ENCODE peak calls at places on chromosomes 4 and X, in four cellular contexts. One of them, this sample, is unnamed.

GRCh38 chr4:156734965-156735895 is 236.4 kb downstream of the PDGFC start:
- DNase-seq in sigmoid colon: no peak
- DNase-seq in astrocyte: peak; percentile 61
- DNase-seq in endothelial cell: no peak
- DNase-seq in this sample: no peak

GRCh38 chr4:148831945-148832344 is 389.7 kb upstream of the NR3C2 start:
- DNase-seq in sigmoid colon: no peak
- DNase-seq in astrocyte: peak; percentile 90
- DNase-seq in endothelial cell: no peak
- DNase-seq in this sample: no peak

GRCh38 chr4:168612435-168613139 is 115.7 kb downstream of the PALLD start:
- DNase-seq in sigmoid colon: no peak
- DNase-seq in astrocyte: peak; percentile 68
- DNase-seq in endothelial cell: no peak
- DNase-seq in this sample: no peak

GRCh38 chrX:102546818-102547493 is 30.4 kb upstream of the TMSB15A start:
- DNase-seq in sigmoid colon: no peak
- DNase-seq in astrocyte: no peak
- DNase-seq in endothelial cell: no peak
- DNase-seq in this sample: no peak

GRCh38 chr4:47642985-47643745 is 158.1 kb downstream of the ATP10D start:
- DNase-seq in sigmoid colon: no peak
- DNase-seq in astrocyte: peak; percentile 92
- DNase-seq in endothelial cell: no peak
- DNase-seq in this sample: no peak

GRCh38 chrX:6384391-6384790 is 150.5 kb downstream of the VCX3A start:
- DNase-seq in sigmoid colon: peak; percentile 65
- DNase-seq in astrocyte: no peak
- DNase-seq in endothelial cell: no peak
- DNase-seq in this sample: no peak

GRCh38 chr4:174526731-174527130 is 4.4 kb upstream of the HPGD start:
- DNase-seq in sigmoid colon: no peak
- DNase-seq in astrocyte: no peak
- DNase-seq in endothelial cell: no peak
- DNase-seq in this sample: no peak

GRCh38 chr4:126794363-126794762 is 838.4 kb upstream of the INTU start:
- DNase-seq in sigmoid colon: no peak
- DNase-seq in astrocyte: peak; percentile 63
- DNase-seq in endothelial cell: no peak
- DNase-seq in this sample: no peak

GRCh38 chr4:18445110-18445509 is 423.6 kb upstream of the LCORL start:
- DNase-seq in sigmoid colon: no peak
- DNase-seq in astrocyte: no peak
- DNase-seq in endothelial cell: no peak
- DNase-seq in this sample: no peak

GRCh38 chrX:79601336-79602131 is 234.4 kb upstream of the ITM2A start:
- DNase-seq in sigmoid colon: no peak
- DNase-seq in astrocyte: no peak
- DNase-seq in endothelial cell: no peak
- DNase-seq in this sample: no peak

GRCh38 chr4:88012652-88013051 is 5.2 kb downstream of the PKD2 start:
- DNase-seq in sigmoid colon: no peak
- DNase-seq in astrocyte: no peak
- DNase-seq in endothelial cell: no peak
- DNase-seq in this sample: no peak

GRCh38 chrX:14922437-14922836 is 49.2 kb downstream of the MOSPD2 start:
- DNase-seq in sigmoid colon: no peak
- DNase-seq in astrocyte: peak; percentile 91
- DNase-seq in endothelial cell: no peak
- DNase-seq in this sample: no peak

DNA sequence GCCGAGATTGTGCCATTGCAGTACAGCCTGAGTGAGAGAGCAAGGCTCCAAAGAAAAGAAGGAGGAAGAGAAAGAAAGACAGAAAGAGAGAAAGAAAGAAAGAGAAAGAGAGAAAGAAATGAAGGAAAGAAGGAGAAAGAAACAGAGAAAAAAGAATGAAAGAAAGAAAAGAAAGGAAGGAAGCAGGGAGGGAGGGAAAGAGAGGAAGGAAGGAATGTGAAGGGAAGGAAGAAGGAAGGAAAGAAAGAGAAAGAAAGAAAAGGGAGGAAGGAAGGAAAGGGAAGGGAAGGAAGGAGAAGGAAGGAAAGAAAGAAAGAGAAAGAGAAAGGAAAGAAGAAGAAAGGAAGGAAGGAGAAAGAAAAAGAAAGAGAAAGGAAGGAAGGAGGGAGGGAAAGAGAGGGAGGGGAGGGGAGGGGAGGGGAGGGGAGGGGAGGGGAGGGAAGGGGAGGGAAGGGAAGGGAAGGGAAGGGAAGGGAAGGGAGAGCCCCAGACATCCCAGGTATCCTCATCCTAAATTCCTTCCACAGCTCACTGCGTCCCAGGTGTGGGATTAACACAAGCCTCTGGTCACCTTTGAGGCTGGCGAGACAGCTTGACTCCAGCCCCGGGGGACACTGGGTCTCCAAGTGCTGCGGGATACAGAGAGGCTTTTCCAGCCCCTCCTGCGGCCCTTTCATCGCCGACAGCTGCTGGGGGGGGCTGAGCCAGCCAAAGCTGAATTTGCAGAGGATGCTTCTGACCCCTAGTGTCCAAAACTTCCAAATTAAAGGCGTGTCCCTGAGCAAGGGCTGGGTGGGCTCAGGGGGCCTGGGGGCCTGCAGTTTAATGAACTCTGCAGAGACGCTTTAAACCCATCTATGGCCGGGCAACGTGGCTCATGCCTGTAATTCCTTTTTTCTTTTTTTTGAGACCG is 24.2 kb upstream of the CSF2RA start:
- DNase-seq in sigmoid colon: no peak
- DNase-seq in astrocyte: no peak
- DNase-seq in endothelial cell: no peak
- DNase-seq in this sample: peak; percentile 67
- TF ChIP-seq CTCF in sigmoid colon: no peak
- TF ChIP-seq CTCF in astrocyte: no peak
- TF ChIP-seq CTCF in endothelial cell: no peak
- TF ChIP-seq CTCF in this sample: no peak

GRCh38 chrX:44247468-44247867 is 96.0 kb downstream of the EFHC2 start:
- DNase-seq in sigmoid colon: no peak
- DNase-seq in astrocyte: no peak
- DNase-seq in endothelial cell: no peak
- DNase-seq in this sample: no peak

GRCh38 chrX:44241551-44241950 is 101.9 kb downstream of the EFHC2 start:
- DNase-seq in sigmoid colon: no peak
- DNase-seq in astrocyte: no peak
- DNase-seq in endothelial cell: no peak
- DNase-seq in this sample: no peak

GRCh38 chrX:44246826-44247225 is 96.6 kb downstream of the EFHC2 start:
- DNase-seq in sigmoid colon: no peak
- DNase-seq in astrocyte: no peak
- DNase-seq in endothelial cell: no peak
- DNase-seq in this sample: no peak

GRCh38 chrX:44245730-44246129 is 97.7 kb downstream of the EFHC2 start:
- DNase-seq in sigmoid colon: no peak
- DNase-seq in astrocyte: no peak
- DNase-seq in endothelial cell: no peak
- DNase-seq in this sample: no peak

GRCh38 chrX:44244008-44244407 is 99.5 kb downstream of the EFHC2 start:
- DNase-seq in sigmoid colon: no peak
- DNase-seq in astrocyte: peak; percentile 20
- DNase-seq in endothelial cell: no peak
- DNase-seq in this sample: no peak
- TF ChIP-seq CTCF in sigmoid colon: no peak
- TF ChIP-seq CTCF in astrocyte: peak; percentile 51
- TF ChIP-seq CTCF in endothelial cell: no peak
- TF ChIP-seq CTCF in this sample: peak; percentile 15

GRCh38 chr4:8783736-8784135 is 87.9 kb downstream of the HMX1 start:
- DNase-seq in sigmoid colon: no peak
- DNase-seq in astrocyte: no peak
- DNase-seq in endothelial cell: no peak
- DNase-seq in this sample: no peak
- TF ChIP-seq CTCF in sigmoid colon: no peak
- TF ChIP-seq CTCF in astrocyte: no peak
- TF ChIP-seq CTCF in endothelial cell: no peak
- TF ChIP-seq CTCF in this sample: no peak

DNA sequence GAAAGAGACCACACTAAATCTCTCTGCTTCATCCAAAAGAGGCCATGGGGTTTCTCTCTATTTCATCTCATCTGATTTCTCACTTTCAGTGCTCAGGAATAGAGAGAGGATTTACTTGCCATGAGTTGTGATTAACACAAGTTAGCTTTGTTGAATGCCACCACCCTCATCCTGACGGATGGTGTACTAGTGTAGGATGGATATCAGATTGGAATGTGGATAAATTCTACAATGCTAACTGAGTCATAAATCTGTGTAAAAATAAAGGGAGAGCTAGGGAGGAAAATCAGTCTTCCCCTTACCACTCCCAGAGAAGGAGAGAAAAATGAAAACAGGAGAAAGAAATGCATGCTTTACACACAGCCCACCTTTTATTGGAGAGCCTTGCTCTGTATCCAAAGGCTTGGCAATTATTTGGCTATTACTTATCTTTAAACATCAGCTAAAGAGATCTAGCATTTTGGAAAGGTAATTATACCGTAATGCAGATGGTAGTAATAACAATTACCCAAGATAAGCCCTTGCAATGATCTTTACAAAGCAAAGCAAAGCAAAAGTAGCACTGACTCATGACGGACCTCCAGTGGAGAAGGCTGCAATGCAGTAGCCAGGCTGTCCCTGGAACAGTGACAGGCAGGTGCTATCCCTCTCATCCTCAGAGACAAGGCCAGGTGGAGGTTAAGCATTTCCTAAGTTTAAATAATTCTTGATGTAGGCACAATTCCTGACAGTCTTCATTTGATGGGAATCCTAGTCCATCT is 306.3 kb upstream of the PPARGC1A start:
- DNase-seq in sigmoid colon: no peak
- DNase-seq in astrocyte: no peak
- DNase-seq in endothelial cell: no peak
- DNase-seq in this sample: no peak
- TF ChIP-seq CTCF in sigmoid colon: no peak
- TF ChIP-seq CTCF in astrocyte: no peak
- TF ChIP-seq CTCF in endothelial cell: no peak
- TF ChIP-seq CTCF in this sample: no peak

DNA sequence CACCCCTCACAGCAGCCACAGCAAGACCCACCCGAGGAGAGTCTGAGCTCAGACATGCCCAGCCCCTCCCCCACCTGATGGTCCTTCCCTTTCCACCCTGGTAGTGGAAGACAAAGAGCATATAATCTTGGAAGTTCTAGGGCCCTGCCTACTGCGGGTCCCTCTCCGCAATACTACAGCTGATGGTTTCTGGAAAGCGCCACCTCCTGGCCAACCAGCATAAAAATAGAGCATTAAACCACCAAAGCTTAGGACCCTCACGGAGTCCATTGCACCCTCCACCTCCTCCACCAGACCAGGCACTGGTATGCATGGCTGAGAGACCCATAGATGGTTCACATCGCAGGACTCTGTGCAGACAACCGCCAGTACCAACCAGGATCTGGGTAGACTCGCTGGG is 78.2 kb downstream of the SH3BGRL start:
- DNase-seq in sigmoid colon: no peak
- DNase-seq in astrocyte: no peak
- DNase-seq in endothelial cell: peak; percentile 3
- DNase-seq in this sample: no peak
- TF ChIP-seq CTCF in sigmoid colon: no peak
- TF ChIP-seq CTCF in astrocyte: no peak
- TF ChIP-seq CTCF in endothelial cell: peak; percentile 25
- TF ChIP-seq CTCF in this sample: no peak

GRCh38 chr4:7157140-7157488 is 35.2 kb upstream of the SORCS2 start:
- DNase-seq in sigmoid colon: no peak
- DNase-seq in astrocyte: no peak
- DNase-seq in endothelial cell: no peak
- DNase-seq in this sample: no peak
- TF ChIP-seq CTCF in sigmoid colon: no peak
- TF ChIP-seq CTCF in astrocyte: no peak
- TF ChIP-seq CTCF in endothelial cell: no peak
- TF ChIP-seq CTCF in this sample: no peak

GRCh38 chrX:150680974-150681373 is 12.2 kb upstream of the MTMR1 start:
- DNase-seq in sigmoid colon: no peak
- DNase-seq in astrocyte: no peak
- DNase-seq in endothelial cell: no peak
- DNase-seq in this sample: no peak
- TF ChIP-seq CTCF in sigmoid colon: no peak
- TF ChIP-seq CTCF in astrocyte: peak; percentile 22
- TF ChIP-seq CTCF in endothelial cell: no peak
- TF ChIP-seq CTCF in this sample: no peak

This sample was measured in glutamatergic neuron.